ENCODE peak calls at places on chromosomes 1 and 21, in six cellular contexts. One of them, this sample, is unnamed.
A peak's percentile ranks its signal among the peaks of the same experiment; 100 is the strongest.

GRCh38 chr1:175075572-175076568 is 8.2 kb downstream of the TNN start:
- DNase-seq in lower lobe of right lung: no peak
- DNase-seq in RWPE1: peak; percentile 26
- DNase-seq in PC-3: peak; percentile 29
- DNase-seq in psoas muscle: no peak
- DNase-seq in fibroblast of lung: peak; percentile 51
- DNase-seq in this sample: no peak

GRCh38 chr1:14869197-14869596 is 270.7 kb downstream of the KAZN start:
- DNase-seq in lower lobe of right lung: no peak
- DNase-seq in RWPE1: no peak
- DNase-seq in PC-3: peak; percentile 35
- DNase-seq in psoas muscle: no peak
- DNase-seq in fibroblast of lung: peak; percentile 14
- DNase-seq in this sample: no peak

GRCh38 chr1:156214024-156214748 is 1.4 kb downstream of the PMF1 start:
- DNase-seq in lower lobe of right lung: no peak
- DNase-seq in RWPE1: peak; percentile 74
- DNase-seq in PC-3: peak; percentile 68
- DNase-seq in psoas muscle: no peak
- DNase-seq in fibroblast of lung: peak; percentile 89
- DNase-seq in this sample: peak; percentile 26

GRCh38 chr1:26221094-26221493 is 12.9 kb upstream of the CEP85 start:
- DNase-seq in lower lobe of right lung: no peak
- DNase-seq in RWPE1: no peak
- DNase-seq in PC-3: no peak
- DNase-seq in psoas muscle: no peak
- DNase-seq in fibroblast of lung: no peak
- DNase-seq in this sample: no peak

GRCh38 chr1:24351918-24352637 is 32.9 kb downstream of the GRHL3 start:
- DNase-seq in lower lobe of right lung: no peak
- DNase-seq in RWPE1: no peak
- DNase-seq in PC-3: peak; percentile 77
- DNase-seq in psoas muscle: no peak
- DNase-seq in fibroblast of lung: peak; percentile 46
- DNase-seq in this sample: no peak

GRCh38 chr1:4655674-4656532 is 1.5 kb downstream of the AJAP1 start:
- DNase-seq in lower lobe of right lung: no peak
- DNase-seq in RWPE1: peak; percentile 76
- DNase-seq in PC-3: peak; percentile 27
- DNase-seq in psoas muscle: peak; percentile 74
- DNase-seq in fibroblast of lung: peak; percentile 38
- DNase-seq in this sample: no peak

GRCh38 chr21:41349607-41350390 is 12.0 kb upstream of the MX2 start:
- DNase-seq in lower lobe of right lung: no peak
- DNase-seq in RWPE1: no peak
- DNase-seq in PC-3: no peak
- DNase-seq in psoas muscle: no peak
- DNase-seq in fibroblast of lung: no peak
- DNase-seq in this sample: no peak

GRCh38 chr1:39110882-39111281 is 84.7 kb downstream of the NDUFS5 start:
- DNase-seq in lower lobe of right lung: no peak
- DNase-seq in RWPE1: peak; percentile 72
- DNase-seq in PC-3: peak; percentile 46
- DNase-seq in psoas muscle: no peak
- DNase-seq in fibroblast of lung: peak; percentile 82
- DNase-seq in this sample: peak; percentile 84

GRCh38 chr1:114093624-114094302 is 59.9 kb downstream of the SYT6 start:
- DNase-seq in lower lobe of right lung: no peak
- DNase-seq in RWPE1: peak; percentile 34
- DNase-seq in PC-3: peak; percentile 89
- DNase-seq in psoas muscle: no peak
- DNase-seq in fibroblast of lung: peak; percentile 61
- DNase-seq in this sample: peak; percentile 97

GRCh38 chr1:23394176-23394575 is 24.5 kb upstream of the ZNF436 start:
- DNase-seq in lower lobe of right lung: no peak
- DNase-seq in RWPE1: no peak
- DNase-seq in PC-3: no peak
- DNase-seq in psoas muscle: no peak
- DNase-seq in fibroblast of lung: peak; percentile 82
- DNase-seq in this sample: no peak

GRCh38 chr1:224696891-224697765 is 81.0 kb downstream of the CNIH3 start:
- DNase-seq in lower lobe of right lung: no peak
- DNase-seq in RWPE1: peak; percentile 38
- DNase-seq in PC-3: peak; percentile 68
- DNase-seq in psoas muscle: no peak
- DNase-seq in fibroblast of lung: peak; percentile 83
- DNase-seq in this sample: no peak

GRCh38 chr1:7420706-7421105 is 350.4 kb upstream of the VAMP3 start:
- DNase-seq in lower lobe of right lung: no peak
- DNase-seq in RWPE1: no peak
- DNase-seq in PC-3: no peak
- DNase-seq in psoas muscle: no peak
- DNase-seq in fibroblast of lung: no peak
- DNase-seq in this sample: no peak

GRCh38 chr1:39102537-39103320 is 76.6 kb downstream of the NDUFS5 start:
- DNase-seq in lower lobe of right lung: no peak
- DNase-seq in RWPE1: peak; percentile 68
- DNase-seq in PC-3: peak; percentile 75
- DNase-seq in psoas muscle: no peak
- DNase-seq in fibroblast of lung: peak; percentile 76
- DNase-seq in this sample: peak; percentile 64

GRCh38 chr1:117796226-117796625 is 133.2 kb downstream of the GDAP2 start:
- DNase-seq in lower lobe of right lung: no peak
- DNase-seq in RWPE1: no peak
- DNase-seq in PC-3: peak; percentile 33
- DNase-seq in psoas muscle: no peak
- DNase-seq in fibroblast of lung: no peak
- DNase-seq in this sample: no peak

GRCh38 chr1:60746278-60746761 is 336.0 kb upstream of the NFIA start:
- DNase-seq in lower lobe of right lung: no peak
- DNase-seq in RWPE1: no peak
- DNase-seq in PC-3: no peak
- DNase-seq in psoas muscle: no peak
- DNase-seq in fibroblast of lung: no peak
- DNase-seq in this sample: no peak

GRCh38 chr1:211352465-211352864 is 25.8 kb downstream of the TRAF5 start:
- DNase-seq in lower lobe of right lung: no peak
- DNase-seq in RWPE1: no peak
- DNase-seq in PC-3: no peak
- DNase-seq in psoas muscle: no peak
- DNase-seq in fibroblast of lung: no peak
- DNase-seq in this sample: no peak

GRCh38 chr1:183630748-183631147 is 4.8 kb downstream of the ARPC5 start:
- DNase-seq in lower lobe of right lung: no peak
- DNase-seq in RWPE1: no peak
- DNase-seq in PC-3: peak; percentile 37
- DNase-seq in psoas muscle: no peak
- DNase-seq in fibroblast of lung: peak; percentile 50
- DNase-seq in this sample: no peak

GRCh38 chr1:208291923-208292711 is 47.9 kb upstream of the PLXNA2 start:
- DNase-seq in lower lobe of right lung: no peak
- DNase-seq in RWPE1: no peak
- DNase-seq in PC-3: no peak
- DNase-seq in psoas muscle: no peak
- DNase-seq in fibroblast of lung: no peak
- DNase-seq in this sample: no peak

GRCh38 chr1:235006816-235007215 is 121.8 kb downstream of the TOMM20 start:
- DNase-seq in lower lobe of right lung: no peak
- DNase-seq in RWPE1: no peak
- DNase-seq in PC-3: no peak
- DNase-seq in psoas muscle: no peak
- DNase-seq in fibroblast of lung: no peak
- DNase-seq in this sample: no peak

GRCh38 chr1:2227341-2228156 is 570 bp upstream of the SKI start:
- DNase-seq in lower lobe of right lung: peak; percentile 97
- DNase-seq in RWPE1: peak; percentile 98
- DNase-seq in PC-3: peak; percentile 99
- DNase-seq in psoas muscle: peak; percentile 99
- DNase-seq in fibroblast of lung: peak; percentile 92
- DNase-seq in this sample: peak; percentile 97

GRCh38 chr1:68542586-68542985 is 45.7 kb upstream of the DEPDC1 start:
- DNase-seq in lower lobe of right lung: no peak
- DNase-seq in RWPE1: peak; percentile 20
- DNase-seq in PC-3: peak; percentile 74
- DNase-seq in psoas muscle: no peak
- DNase-seq in fibroblast of lung: peak; percentile 11
- DNase-seq in this sample: no peak

DNA sequence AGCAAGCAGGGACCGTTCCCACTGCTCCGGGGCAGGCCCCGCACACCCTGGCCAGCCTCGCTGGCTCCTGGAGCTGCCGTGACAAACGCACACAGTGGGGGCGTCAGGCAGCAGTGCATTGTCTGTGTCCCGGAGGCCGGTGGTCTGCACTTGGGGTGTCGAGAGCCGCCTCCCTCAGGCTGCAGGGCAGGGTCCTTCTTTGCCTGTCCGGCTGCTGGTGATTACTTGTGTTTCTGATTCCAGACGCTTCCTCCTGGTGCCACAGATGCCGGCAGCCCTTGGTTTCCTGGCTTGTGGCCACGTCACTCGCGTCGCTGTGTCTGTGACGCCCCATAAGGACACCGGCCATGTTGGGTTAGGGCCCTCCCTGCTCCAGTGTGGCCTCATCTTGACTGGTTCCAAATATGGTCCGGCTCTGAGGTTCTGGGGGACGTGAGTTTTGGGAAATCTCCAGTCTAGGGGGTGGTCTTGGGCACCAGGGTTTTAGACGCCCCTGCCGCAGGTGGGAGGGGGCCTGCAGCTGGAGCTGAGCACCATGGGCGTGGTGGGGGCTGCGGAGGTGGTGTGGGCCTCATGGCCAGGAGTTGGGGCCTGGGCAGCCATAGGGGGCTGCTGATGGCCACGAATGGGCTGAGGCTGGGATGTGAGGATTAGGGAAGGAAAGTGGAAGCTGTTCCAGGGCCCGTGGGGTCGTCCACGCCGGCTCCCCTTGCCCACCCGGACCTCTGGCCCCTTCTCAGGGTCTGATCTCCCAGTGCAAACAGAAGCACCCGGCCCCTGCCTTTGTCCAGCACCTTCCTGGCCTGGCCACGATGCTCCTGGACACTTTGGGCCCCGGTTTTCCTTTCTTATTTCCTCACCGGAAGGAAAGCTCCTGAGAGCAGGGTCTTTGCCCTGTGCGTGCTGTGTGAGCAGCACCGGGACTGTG is 41.0 kb downstream of the SLX9 start:
- DNase-seq in lower lobe of right lung: no peak
- DNase-seq in RWPE1: no peak
- DNase-seq in PC-3: no peak
- DNase-seq in psoas muscle: peak; percentile 51
- DNase-seq in fibroblast of lung: no peak
- DNase-seq in this sample: no peak
- H3K27ac ChIP-seq in lower lobe of right lung: no peak overlapping the region
- H3K27ac ChIP-seq in RWPE1: peak overlapping the region; percentile 43
- H3K27ac ChIP-seq in PC-3: no peak overlapping the region
- H3K27ac ChIP-seq in psoas muscle: no peak overlapping the region
- H3K27ac ChIP-seq in fibroblast of lung: no peak overlapping the region
- H3K27ac ChIP-seq in this sample: no peak overlapping the region

GRCh38 chr1:159089184-159089791 is 12.7 kb upstream of the AIM2 start:
- DNase-seq in lower lobe of right lung: no peak
- DNase-seq in RWPE1: no peak
- DNase-seq in PC-3: peak; percentile 36
- DNase-seq in psoas muscle: no peak
- DNase-seq in fibroblast of lung: no peak
- DNase-seq in this sample: no peak
- TF ChIP-seq CTCF in lower lobe of right lung: peak; percentile 58
- TF ChIP-seq CTCF in RWPE1: peak; percentile 31
- TF ChIP-seq CTCF in PC-3: peak; percentile 77
- TF ChIP-seq CTCF in psoas muscle: peak; percentile 29
- TF ChIP-seq CTCF in fibroblast of lung: peak; percentile 49
- TF ChIP-seq CTCF in this sample: peak; percentile 64

GRCh38 chr1:30748098-30748698 is 9.4 kb downstream of the LAPTM5 start:
- DNase-seq in lower lobe of right lung: peak; percentile 54
- DNase-seq in RWPE1: peak; percentile 76
- DNase-seq in PC-3: no peak
- DNase-seq in psoas muscle: no peak
- DNase-seq in fibroblast of lung: no peak
- DNase-seq in this sample: no peak
- H3K27ac ChIP-seq in lower lobe of right lung: no peak overlapping the region
- H3K27ac ChIP-seq in RWPE1: peak overlapping the region; percentile 81
- H3K27ac ChIP-seq in PC-3: no peak overlapping the region
- H3K27ac ChIP-seq in psoas muscle: no peak overlapping the region
- H3K27ac ChIP-seq in fibroblast of lung: no peak overlapping the region
- H3K27ac ChIP-seq in this sample: no peak overlapping the region

GRCh38 chr1:245156736-245157505 is 2.1 kb downstream of the KIF26B start:
- DNase-seq in lower lobe of right lung: no peak
- DNase-seq in RWPE1: no peak
- DNase-seq in PC-3: peak; percentile 12
- DNase-seq in psoas muscle: no peak
- DNase-seq in fibroblast of lung: peak; percentile 62
- DNase-seq in this sample: no peak

GRCh38 chr1:245156041-245156735 is 1.4 kb downstream of the KIF26B start:
- DNase-seq in lower lobe of right lung: peak; percentile 90
- DNase-seq in RWPE1: peak; percentile 89
- DNase-seq in PC-3: peak; percentile 89
- DNase-seq in psoas muscle: peak; percentile 88
- DNase-seq in fibroblast of lung: peak; percentile 71
- DNase-seq in this sample: peak; percentile 67

GRCh38 chr1:245154429-245155185 is at the start of gene KIF26B:
- DNase-seq in lower lobe of right lung: no peak
- DNase-seq in RWPE1: peak; percentile 66
- DNase-seq in PC-3: peak; percentile 56
- DNase-seq in psoas muscle: no peak
- DNase-seq in fibroblast of lung: peak; percentile 73
- DNase-seq in this sample: no peak

GRCh38 chr1:245153645-245154428 is 948 bp upstream of the KIF26B start:
- DNase-seq in lower lobe of right lung: peak; percentile 51
- DNase-seq in RWPE1: peak; percentile 5
- DNase-seq in PC-3: peak; percentile 12
- DNase-seq in psoas muscle: peak; percentile 59
- DNase-seq in fibroblast of lung: peak; percentile 36
- DNase-seq in this sample: no peak

DNA sequence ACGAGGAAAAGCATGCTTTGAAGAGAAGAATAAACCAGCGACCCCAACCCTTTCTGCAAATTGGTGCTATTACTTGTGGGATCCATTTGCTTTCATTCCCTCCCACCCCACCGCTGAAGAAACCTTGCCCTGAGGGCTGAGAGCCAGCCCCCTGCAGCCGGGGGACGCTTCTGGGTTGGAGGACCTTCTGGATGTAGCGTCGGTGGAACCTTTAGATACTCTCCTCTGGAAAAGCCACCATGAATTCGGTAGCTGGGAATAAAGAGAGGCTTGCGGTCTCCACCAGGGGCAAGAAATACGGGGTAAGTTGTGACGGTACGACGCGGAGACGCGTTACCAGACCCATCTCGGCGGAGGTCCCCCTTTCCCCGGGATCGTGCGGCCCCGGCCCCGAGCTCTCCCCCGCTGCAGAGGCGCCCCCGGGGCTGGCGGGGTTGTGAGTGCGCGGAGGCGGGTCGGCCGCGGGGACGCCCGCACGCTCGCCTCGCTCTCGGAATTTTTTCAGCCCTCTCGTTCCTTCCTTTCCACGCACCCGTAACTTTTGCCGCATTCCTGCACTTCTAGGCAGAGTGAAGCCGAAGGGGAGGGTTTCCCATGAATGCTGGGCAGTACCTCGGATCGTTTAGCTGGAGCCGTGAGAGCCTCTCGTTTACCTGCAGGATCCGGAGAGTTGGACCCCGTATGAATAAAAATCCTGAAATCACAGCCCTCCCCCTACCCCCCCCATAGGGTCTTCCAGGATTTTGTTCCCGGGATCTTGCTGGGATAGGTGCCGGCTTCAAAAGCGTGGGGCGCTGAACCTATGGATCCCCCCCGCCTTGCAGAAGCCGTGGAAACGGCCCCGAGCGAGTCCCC is 628 bp downstream of the KIF26B start:
- DNase-seq in lower lobe of right lung: no peak
- DNase-seq in RWPE1: peak; percentile 24
- DNase-seq in PC-3: peak; percentile 37
- DNase-seq in psoas muscle: no peak
- DNase-seq in fibroblast of lung: peak; percentile 40
- DNase-seq in this sample: peak; percentile 19
- TF ChIP-seq CTCF in lower lobe of right lung: no peak
- TF ChIP-seq CTCF in RWPE1: no peak
- TF ChIP-seq CTCF in PC-3: no peak
- TF ChIP-seq CTCF in psoas muscle: no peak
- TF ChIP-seq CTCF in fibroblast of lung: peak; percentile 14
- TF ChIP-seq CTCF in this sample: no peak